ENCODE peak calls at places on chromosome 9, in seven cellular contexts. X is posterior cingulate gyrus; H is RWPE1; I is T-cell; S is NCI-H774; P is lower leg skin; A is stimulated activated CD8-positive, alpha-beta memory T cell treated with anti-CD3 and anti-CD28 coated beads, Interleukin-7, amount 100 ng/mL, for 4 hours. K is an unnamed sample.

GRCh38 chr9:29966247-29966646 is 2393.0 kb upstream of the C9orf72 start:
- DNase-seq in X (no peak), H (peak), I (no peak), S (no peak), P (no peak), A (no peak), K (peak)

GRCh38 chr9:107792596-107792995 is 303.0 kb upstream of the KLF4 start:
- DNase-seq in X (no peak), H (no peak), I (no peak), S (no peak), P (no peak), A (no peak), K (no peak)

GRCh38 chr9:130500340-130500771 is 55.6 kb downstream of the ASS1 start:
- DNase-seq in X (no peak), H (no peak), I (no peak), S (peak), P (no peak), A (no peak), K (no peak)

GRCh38 chr9:85408494-85408893 is 333.3 kb downstream of the AGTPBP1 start:
- DNase-seq in X (no peak), H (no peak), I (no peak), S (peak), P (no peak), A (no peak), K (no peak)

GRCh38 chr9:95143591-95144561 is 173.6 kb downstream of the FANCC start:
- DNase-seq in X (no peak), H (no peak), I (no peak), S (no peak), P (peak), A (no peak), K (no peak)

GRCh38 chr9:122005597-122005996 is 87.5 kb downstream of the TTLL11 start:
- DNase-seq in X (no peak), H (peak), I (no peak), S (no peak), P (no peak), A (no peak), K (peak)

GRCh38 chr9:135123735-135124134 is 36.3 kb downstream of the OLFM1 start:
- DNase-seq in X (no peak), H (no peak), I (no peak), S (no peak), P (no peak), A (no peak), K (no peak)

GRCh38 chr9:97980479-97980803 is 2.7 kb upstream of the ANP32B start:
- DNase-seq in X (no peak), H (no peak), I (no peak), S (no peak), P (peak), A (no peak), K (no peak)

GRCh38 chr9:69476016-69476415 is 151.0 kb downstream of the ENTREP1 start:
- DNase-seq in X (no peak), H (no peak), I (peak), S (no peak), P (no peak), A (no peak), K (no peak)

GRCh38 chr9:21549251-21549765 is 67.2 kb upstream of the IFNE start:
- DNase-seq in X (no peak), H (peak), I (no peak), S (no peak), P (no peak), A (no peak), K (peak)

GRCh38 chr9:132945186-132946130 is 1.0 kb upstream of the TSC1 start:
- DNase-seq in X (no peak), H (no peak), I (no peak), S (no peak), P (no peak), A (no peak), K (no peak)

GRCh38 chr9:90998573-90998972 is 197.0 kb downstream of the SYK start:
- DNase-seq in X (no peak), H (no peak), I (no peak), S (no peak), P (no peak), A (no peak), K (no peak)

GRCh38 chr9:116806075-116806474 is 119.0 kb downstream of the TRIM32 start:
- DNase-seq in X (no peak), H (peak), I (no peak), S (no peak), P (no peak), A (no peak), K (peak)

GRCh38 chr9:94800424-94801117 is 74.1 kb downstream of the AOPEP start:
- DNase-seq in X (no peak), H (no peak), I (no peak), S (no peak), P (peak), A (no peak), K (no peak)

GRCh38 chr9:36100532-36100931 is 36.0 kb upstream of the GLIPR2 start:
- DNase-seq in X (no peak), H (no peak), I (no peak), S (no peak), P (no peak), A (no peak), K (peak)

GRCh38 chr9:97536480-97536879 is 35.0 kb downstream of the TMOD1 start:
- DNase-seq in X (no peak), H (no peak), I (no peak), S (no peak), P (no peak), A (no peak), K (no peak)

GRCh38 chr9:87180361-87180760 is 233.1 kb upstream of the GAS1 start:
- DNase-seq in X (no peak), H (no peak), I (no peak), S (no peak), P (no peak), A (no peak), K (no peak)

GRCh38 chr9:16434522-16434921 is 435.9 kb downstream of the BNC2 start:
- DNase-seq in X (no peak), H (no peak), I (no peak), S (no peak), P (no peak), A (no peak), K (peak)

GRCh38 chr9:24096756-24097155 is 270.7 kb upstream of the ELAVL2 start:
- DNase-seq in X (no peak), H (no peak), I (no peak), S (no peak), P (no peak), A (no peak), K (no peak)

GRCh38 chr9:82882744-82883143 is 180.2 kb downstream of the RASEF start:
- DNase-seq in X (no peak), H (no peak), I (no peak), S (no peak), P (no peak), A (no peak), K (peak)

K was measured in EL.